ENCODE peak calls at places on chromosomes 5 and 9, in eight cellular contexts. D is adrenal gland, N is fibroblast of lung, S is stomach, B is thoracic aorta, P is psoas muscle, U is GM23338, Y is HepG2. T is an unnamed sample.

GRCh38 chr9:137007060-137007815 is 10.9 kb upstream of the CLIC3 start:
- DNase-seq in D (no peak), N (peak; percentile 57), S (no peak), B (no peak), P (no peak), U (no peak), Y (no peak), T (no peak)

GRCh38 chr5:75756991-75757390 is 39.8 kb upstream of the POC5 start:
- DNase-seq in D (no peak), N (no peak), S (no peak), B (no peak), P (no peak), U (no peak), Y (no peak), T (peak; percentile 22)

GRCh38 chr5:107578051-107578635 is 92.6 kb downstream of the EFNA5 start:
- DNase-seq in D (no peak), N (no peak), S (no peak), B (no peak), P (no peak), U (no peak), Y (no peak), T (no peak)

GRCh38 chr5:168168978-168169696 is 122.3 kb upstream of the WWC1 start:
- DNase-seq in D (no peak), N (no peak), S (no peak), B (no peak), P (no peak), U (no peak), Y (no peak), T (no peak)

GRCh38 chr5:13567819-13568218 is 376.7 kb downstream of the DNAH5 start:
- DNase-seq in D (no peak), N (no peak), S (no peak), B (no peak), P (no peak), U (no peak), Y (no peak), T (peak; percentile 99)

GRCh38 chr5:88732181-88732633 is 150.8 kb downstream of the MEF2C start:
- DNase-seq in D (peak; percentile 87), N (no peak), S (no peak), B (peak; percentile 32), P (peak; percentile 54), U (no peak), Y (no peak), T (no peak)

GRCh38 chr9:106753155-106753671 is 109.8 kb upstream of the ZNF462 start:
- DNase-seq in D (no peak), N (no peak), S (no peak), B (no peak), P (no peak), U (no peak), Y (no peak), T (no peak)

GRCh38 chr9:116686135-116686534 is 970 bp upstream of the TRIM32 start:
- DNase-seq in D (no peak), N (no peak), S (no peak), B (no peak), P (no peak), U (no peak), Y (no peak), T (no peak)

GRCh38 chr9:107734231-107735014 is 244.9 kb upstream of the KLF4 start:
- DNase-seq in D (peak; percentile 72), N (peak; percentile 98), S (no peak), B (no peak), P (peak; percentile 66), U (no peak), Y (no peak), T (peak; percentile 73)

GRCh38 chr9:114223564-114224246 is 68.4 kb downstream of the COL27A1 start:
- DNase-seq in D (no peak), N (peak; percentile 54), S (no peak), B (no peak), P (no peak), U (no peak), Y (peak; percentile 70), T (peak; percentile 36)

GRCh38 chr9:100087218-100087617 is 11.6 kb downstream of the ERP44 start:
- DNase-seq in D (no peak), N (peak; percentile 65), S (no peak), B (no peak), P (no peak), U (no peak), Y (no peak), T (no peak)

GRCh38 chr5:88827997-88828396 is 55.0 kb downstream of the MEF2C start:
- DNase-seq in D (no peak), N (no peak), S (no peak), B (no peak), P (no peak), U (no peak), Y (no peak), T (no peak)

GRCh38 chr5:59500014-59500413 is 393.5 kb downstream of the PDE4D start:
- DNase-seq in D (no peak), N (peak; percentile 40), S (no peak), B (no peak), P (no peak), U (no peak), Y (no peak), T (no peak)

DNA sequence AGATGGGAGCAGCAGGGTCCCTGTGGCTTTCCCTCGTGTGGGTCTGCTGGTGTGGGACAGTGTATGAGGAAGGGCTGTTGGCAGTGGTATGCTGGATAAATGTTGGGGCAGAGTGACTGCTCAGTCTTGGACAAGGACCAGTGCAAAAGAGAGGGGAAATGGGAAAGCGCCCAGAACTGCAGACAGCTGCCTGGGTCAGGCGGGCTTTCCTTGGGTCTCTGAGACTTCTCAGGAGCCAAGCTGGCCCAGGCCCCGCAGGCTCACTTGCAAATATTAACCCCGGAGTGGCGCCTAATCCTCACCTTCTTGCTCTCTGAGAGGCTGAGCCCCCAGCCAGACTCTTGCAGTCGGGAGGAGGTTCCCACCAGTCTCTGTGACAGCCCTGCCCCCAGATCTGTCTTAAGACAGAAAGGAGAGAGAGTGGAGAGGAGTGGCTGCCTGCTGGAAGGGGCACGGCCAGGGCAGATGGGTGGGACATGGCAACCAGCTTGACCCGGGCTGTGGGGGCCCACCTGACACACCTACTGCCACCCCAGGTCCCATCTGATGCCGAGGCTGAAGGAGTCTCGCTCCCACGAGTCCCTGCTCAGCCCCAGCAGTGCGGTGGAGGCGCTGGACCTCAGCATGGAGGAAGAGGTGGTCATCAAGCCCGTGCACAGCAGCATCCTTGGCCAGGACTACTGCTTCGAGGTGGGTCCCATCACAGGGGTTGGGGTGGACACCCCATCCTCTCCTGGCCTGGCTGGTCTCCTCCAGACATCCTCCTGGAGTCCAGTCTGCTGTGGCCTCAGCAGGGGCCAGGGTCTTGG is 105.2 kb downstream of the DAB2IP start:
- DNase-seq in D (no peak), N (no peak), S (no peak), B (no peak), P (no peak), U (no peak), Y (no peak), T (no peak)
- H3K4me1 ChIP-seq in D (peaks cover 22% of the 10 kb centered on the region), N (peaks cover 4% of the 10 kb centered on the region), S (peaks cover 49% of the 10 kb centered on the region), B (peaks cover 43% of the 10 kb centered on the region), P (peaks cover 57% of the 10 kb centered on the region), U (no peaks in the 10 kb centered on the region), Y (peaks cover 19% of the 10 kb centered on the region), T (peaks cover 8% of the 10 kb centered on the region)

GRCh38 chr9:131386258-131386657 is 7.6 kb upstream of the PRRC2B start:
- DNase-seq in D (no peak), N (no peak), S (no peak), B (no peak), P (no peak), U (no peak), Y (no peak), T (no peak)
- TF ChIP-seq CTCF in D (no peak), N (peak; percentile 15), S (no peak), B (no peak), P (no peak), U (peak; percentile 39), Y (peak; percentile 47), T (no peak)

GRCh38 chr5:119554597-119554996 is 74.8 kb upstream of the FAM170A start:
- DNase-seq in D (no peak), N (no peak), S (no peak), B (no peak), P (no peak), U (no peak), Y (no peak), T (no peak)
- H3K27ac ChIP-seq in D (no peak overlapping the region), N (no peak overlapping the region), S (no peak overlapping the region), B (no peak overlapping the region), P (no peak overlapping the region), U (no peak overlapping the region), Y (no peak overlapping the region), T (no peak overlapping the region)

GRCh38 chr5:3285621-3286020 is 310.0 kb upstream of the IRX1 start:
- DNase-seq in D (no peak), N (no peak), S (no peak), B (no peak), P (no peak), U (no peak), Y (no peak), T (no peak)

GRCh38 chr5:3278643-3279042 is 317.0 kb upstream of the IRX1 start:
- DNase-seq in D (no peak), N (no peak), S (no peak), B (no peak), P (no peak), U (no peak), Y (no peak), T (no peak)

GRCh38 chr5:3281346-3281745 is 314.3 kb upstream of the IRX1 start:
- DNase-seq in D (no peak), N (no peak), S (no peak), B (no peak), P (no peak), U (no peak), Y (no peak), T (no peak)

GRCh38 chr5:3284506-3284905 is 311.1 kb upstream of the IRX1 start:
- DNase-seq in D (no peak), N (no peak), S (no peak), B (no peak), P (no peak), U (no peak), Y (no peak), T (no peak)

DNA sequence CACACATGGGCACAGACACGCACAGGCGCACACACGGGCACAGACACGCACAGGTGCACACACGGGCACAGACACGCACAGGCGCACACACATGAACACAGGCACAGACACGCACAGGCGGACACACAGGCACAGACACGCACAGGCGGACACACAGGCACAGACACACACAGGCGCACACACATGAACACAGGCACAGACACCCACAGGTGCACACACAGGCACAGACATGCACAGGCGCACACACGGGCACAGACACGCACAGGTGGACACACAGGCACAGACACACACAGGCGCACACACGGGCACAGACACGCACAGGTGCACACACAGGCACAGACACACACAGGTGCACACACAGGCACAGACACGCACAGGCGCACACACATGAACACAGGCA is 312.8 kb upstream of the IRX1 start:
- DNase-seq in D (no peak), N (no peak), S (no peak), B (no peak), P (no peak), U (no peak), Y (no peak), T (no peak)
- H3K4me1 ChIP-seq in D (no peaks in the 10 kb centered on the region), N (no peaks in the 10 kb centered on the region), S (no peaks in the 10 kb centered on the region), B (no peaks in the 10 kb centered on the region), P (no peaks in the 10 kb centered on the region), U (peaks cover 6% of the 10 kb centered on the region), Y (no peaks in the 10 kb centered on the region), T (no peaks in the 10 kb centered on the region)